ENCODE peak calls at places on chromosomes 3 and 15, in ten cellular contexts. W, I, S, X, M, Z, P, C, V and G are unnamed samples.

GRCh38 chr3:41881233-41881821 is 80.6 kb downstream of the ULK4 start:
- DNase-seq in W (no peak), I (peak; percentile 29), S (peak; percentile 20), X (no peak), M (peak; percentile 47), Z (peak; percentile 2), P (no peak), C (no peak), V (no peak), G (peak; percentile 25)

GRCh38 chr15:29765898-29766537 is 56.2 kb downstream of the TJP1 start:
- DNase-seq in W (peak; percentile 30), I (no peak), S (no peak), X (no peak), M (no peak), Z (no peak), P (no peak), C (no peak), V (no peak), G (no peak)

GRCh38 chr3:45785626-45786150 is 10.6 kb downstream of the SLC6A20 start:
- DNase-seq in W (no peak), I (no peak), S (no peak), X (no peak), M (no peak), Z (no peak), P (no peak), C (no peak), V (no peak), G (no peak)

GRCh38 chr3:155292133-155292532 is 1.4 kb downstream of the STRIT1 start:
- DNase-seq in W (no peak), I (no peak), S (no peak), X (no peak), M (no peak), Z (no peak), P (no peak), C (no peak), V (no peak), G (no peak)

GRCh38 chr3:132659000-132659369 is 624 bp downstream of the ACAD11 start:
- DNase-seq in W (no peak), I (no peak), S (no peak), X (no peak), M (peak; percentile 6), Z (no peak), P (no peak), C (no peak), V (no peak), G (no peak)

GRCh38 chr15:29109762-29110161 is 159.9 kb downstream of the NSMCE3 start:
- DNase-seq in W (no peak), I (no peak), S (no peak), X (no peak), M (no peak), Z (no peak), P (no peak), C (no peak), V (no peak), G (no peak)

GRCh38 chr15:76533995-76534394 is 197.4 kb downstream of the ISL2 start:
- DNase-seq in W (no peak), I (no peak), S (no peak), X (no peak), M (no peak), Z (no peak), P (no peak), C (no peak), V (no peak), G (no peak)

GRCh38 chr3:171838218-171838720 is 4.9 kb upstream of the TMEM212 start:
- DNase-seq in W (peak; percentile 39), I (no peak), S (no peak), X (no peak), M (no peak), Z (no peak), P (no peak), C (no peak), V (no peak), G (no peak)

GRCh38 chr3:185691622-185692021 is 105.5 kb downstream of the SENP2 start:
- DNase-seq in W (no peak), I (no peak), S (no peak), X (no peak), M (no peak), Z (no peak), P (no peak), C (no peak), V (no peak), G (no peak)

GRCh38 chr15:77414781-77415442 is 5.0 kb downstream of the PEAK1 start:
- DNase-seq in W (no peak), I (no peak), S (no peak), X (no peak), M (no peak), Z (no peak), P (no peak), C (no peak), V (no peak), G (no peak)

GRCh38 chr15:66611257-66612053 is 45.7 kb upstream of the LCTL start:
- DNase-seq in W (no peak), I (no peak), S (no peak), X (no peak), M (no peak), Z (no peak), P (no peak), C (no peak), V (no peak), G (no peak)

GRCh38 chr3:98359993-98360675 is 6.5 kb downstream of the OR5K4 start:
- DNase-seq in W (no peak), I (peak; percentile 66), S (no peak), X (no peak), M (no peak), Z (no peak), P (no peak), C (no peak), V (no peak), G (no peak)

GRCh38 chr15:35078221-35078915 is 6.7 kb downstream of the NANOGP8 start:
- DNase-seq in W (no peak), I (peak; percentile 63), S (peak; percentile 35), X (no peak), M (peak; percentile 74), Z (peak; percentile 1), P (no peak), C (no peak), V (peak; percentile 9), G (peak; percentile 19)

GRCh38 chr15:90049030-90049429 is 47.9 kb downstream of the ZNF710 start:
- DNase-seq in W (no peak), I (no peak), S (no peak), X (no peak), M (no peak), Z (no peak), P (no peak), C (no peak), V (no peak), G (no peak)

GRCh38 chr3:150765949-150766720 is 3.2 kb upstream of the SIAH2 start:
- DNase-seq in W (no peak), I (peak; percentile 65), S (no peak), X (no peak), M (no peak), Z (no peak), P (no peak), C (peak; percentile 33), V (no peak), G (peak; percentile 53)

GRCh38 chr3:12904951-12905315 is 63.6 kb upstream of the RPL32 start:
- DNase-seq in W (no peak), I (no peak), S (no peak), X (no peak), M (no peak), Z (no peak), P (no peak), C (no peak), V (no peak), G (no peak)

GRCh38 chr15:72599855-72600464 is 54.5 kb upstream of the GOLGA6B start:
- DNase-seq in W (no peak), I (peak; percentile 30), S (peak; percentile 28), X (no peak), M (peak; percentile 63), Z (peak; percentile 17), P (no peak), C (no peak), V (no peak), G (peak; percentile 14)